ENCODE peak calls at places on chromosomes 4 and X, in six cellular contexts. U is HCT116, N is tibial nerve, Z is AG04450, J is GM23248, Q is body of pancreas. B is an unnamed sample.

GRCh38 chr4:57048590-57049304 is 61.4 kb downstream of the IGFBP7 start:
- DNase-seq in Q (no peak), Z (no peak), J (no peak), U (no peak), N (no peak), B (no peak)

GRCh38 chr4:15755321-15755750 is 22.8 kb upstream of the CD38 start:
- DNase-seq in Z (peak), Q (no peak), J (peak), U (no peak), N (no peak), B (no peak)

GRCh38 chrX:4588893-4589292 is 875.4 kb upstream of the PRKX start:
- DNase-seq in N (no peak), Q (no peak), Z (no peak), U (no peak), J (no peak), B (no peak)

GRCh38 chr4:95108883-95109421 is 351.2 kb downstream of the BMPR1B start:
- DNase-seq in Q (no peak), J (peak), U (no peak), Z (no peak), N (no peak), B (no peak)

GRCh38 chrX:47232803-47233332 is at the start of gene USP11:
- DNase-seq in J (peak), U (no peak), N (no peak), Q (no peak), Z (no peak), B (no peak)

GRCh38 chrX:118459494-118459893 is 36.1 kb upstream of the DOCK11 start:
- DNase-seq in Z (no peak), Q (no peak), U (no peak), N (peak), J (peak), B (no peak)

GRCh38 chr4:157115613-157116340 is 39.8 kb downstream of the GLRB start:
- DNase-seq in Z (no peak), J (peak), Q (no peak), N (no peak), U (no peak), B (no peak)

GRCh38 chrX:134388161-134389109 is 71.5 kb upstream of the HPRT1 start:
- DNase-seq in Z (no peak), Q (no peak), U (no peak), J (no peak), N (no peak), B (no peak)

GRCh38 chr4:144658908-144659307 is 13.0 kb downstream of the HHIP start:
- DNase-seq in N (no peak), Q (no peak), J (no peak), U (no peak), Z (no peak), B (no peak)

GRCh38 chr4:79852305-79852730 is 220.7 kb downstream of the ANTXR2 start:
- DNase-seq in N (no peak), Z (peak), J (peak), U (peak), Q (no peak), B (peak)

GRCh38 chr4:498328-498919 is 532 bp downstream of the ZNF721 start:
- DNase-seq in N (no peak), Z (no peak), J (peak), Q (no peak), U (no peak), B (no peak)

GRCh38 chrX:74343970-74344622 is 40.1 kb downstream of the ZCCHC13 start:
- DNase-seq in J (peak), N (peak), U (peak), Z (peak), Q (peak), B (no peak)

GRCh38 chrX:106702636-106703035 is 23.9 kb upstream of the RNF128 start:
- DNase-seq in Z (no peak), J (no peak), U (no peak), N (no peak), Q (no peak), B (no peak)

GRCh38 chr4:147160908-147161513 is 215.3 kb upstream of the TTC29 start:
- DNase-seq in Q (peak), U (peak), Z (peak), N (peak), J (peak), B (no peak)

GRCh38 chrX:26442340-26442739 is 226.4 kb downstream of the MAGEB5 start:
- DNase-seq in N (peak), U (peak), Z (no peak), J (peak), Q (peak), B (no peak)

GRCh38 chr4:169484485-169484884 is 127.9 kb downstream of the NEK1 start:
- DNase-seq in U (no peak), J (peak), Q (no peak), N (no peak), Z (no peak), B (no peak)

GRCh38 chr4:89823416-89823815 is 13.5 kb downstream of the SNCA start:
- DNase-seq in N (no peak), Z (no peak), U (no peak), Q (no peak), J (peak), B (no peak)

GRCh38 chr4:185881427-185881826 is 69.4 kb upstream of the SORBS2 start:
- DNase-seq in N (no peak), Q (no peak), U (no peak), Z (no peak), J (peak), B (no peak)

GRCh38 chrX:68261060-68261672 is 172.1 kb downstream of the OPHN1 start:
- DNase-seq in U (no peak), Z (no peak), N (peak), J (peak), Q (no peak), B (no peak)

GRCh38 chr4:82642321-82642720 is 80.5 kb upstream of the TMEM150C start:
- DNase-seq in J (no peak), N (no peak), Z (no peak), Q (no peak), U (no peak), B (no peak)

GRCh38 chrX:14776901-14777300 is 96.0 kb downstream of the FANCB start:
- DNase-seq in Q (no peak), J (no peak), N (no peak), U (no peak), Z (no peak), B (no peak)

GRCh38 chr4:83605216-83605615 is 69.3 kb downstream of the GPAT3 start:
- DNase-seq in U (no peak), J (no peak), N (no peak), Z (no peak), Q (no peak), B (no peak)

GRCh38 chrX:48939417-48940228 is 17.8 kb downstream of the OTUD5 start:
- DNase-seq in J (no peak), N (no peak), U (no peak), Q (no peak), Z (no peak), B (no peak)

GRCh38 chr4:112147697-112148096 is 2.4 kb downstream of the FAM241A start:
- DNase-seq in N (no peak), Z (no peak), Q (no peak), J (peak), U (no peak), B (no peak)

GRCh38 chr4:168811207-168811606 is 198.8 kb downstream of the CBR4 start:
- DNase-seq in Z (no peak), U (no peak), J (no peak), Q (no peak), N (no peak), B (no peak)

GRCh38 chr4:39045791-39046221 is 13.6 kb upstream of the TMEM156 start:
- DNase-seq in N (no peak), J (peak), U (no peak), Z (no peak), Q (no peak), B (no peak)

GRCh38 chr4:3451956-3452355 is 10.2 kb downstream of the HGFAC start:
- DNase-seq in J (peak), N (no peak), U (no peak), Q (no peak), Z (peak), B (no peak)

GRCh38 chr4:99668472-99668871 is 10.8 kb upstream of the C4orf54 start:
- DNase-seq in Z (no peak), N (no peak), Q (peak), U (no peak), J (no peak), B (no peak)
- H3K4me3 ChIP-seq in Z (no peak), N (no peak), Q (no peak), U (no peak), J (no peak), B (no peak)

DNA sequence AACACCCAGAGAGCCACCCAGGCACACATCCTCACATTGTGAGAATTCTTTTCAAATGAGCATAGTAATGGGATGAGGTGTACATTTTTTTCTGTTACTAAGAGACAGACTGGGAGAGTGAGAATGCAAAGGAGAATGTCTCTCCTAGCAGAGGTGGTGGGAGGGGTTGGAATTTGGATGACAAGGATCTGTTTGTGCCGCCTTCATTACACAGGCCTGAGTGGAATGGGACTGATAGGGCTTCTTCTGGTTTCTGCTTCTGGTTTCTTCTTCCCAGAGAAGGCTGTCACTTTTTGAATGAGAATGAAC is 55.3 kb downstream of the C4orf51 start:
- DNase-seq in J (peak), N (no peak), U (no peak), Z (peak), Q (peak), B (no peak)
- H3K4me3 ChIP-seq in J (peak), N (no peak), U (no peak), Z (no peak), Q (no peak), B (no peak)

DNA sequence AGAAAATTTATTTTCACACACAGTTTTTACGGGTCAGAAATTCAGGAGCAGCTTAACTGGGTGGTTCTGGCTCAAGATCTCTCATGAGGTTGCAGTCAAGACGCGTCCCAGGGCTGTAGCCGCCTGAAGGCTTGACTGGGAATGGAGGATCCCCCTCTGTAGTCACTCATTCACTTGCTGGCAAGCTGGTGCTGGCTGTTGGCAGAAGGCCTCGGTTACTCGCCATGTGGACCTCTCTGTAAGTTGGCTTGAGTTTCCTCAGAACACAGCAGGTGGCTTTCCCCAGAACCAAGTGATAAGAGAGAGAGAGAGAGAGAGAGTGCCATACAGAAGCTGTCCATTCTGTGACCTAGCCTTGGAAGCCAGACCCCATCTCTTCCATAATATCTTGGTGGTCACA is 132.8 kb downstream of the DCLK2 start:
- DNase-seq in Q (peak), J (peak), U (no peak), N (no peak), Z (no peak), B (no peak)
- H3K4me3 ChIP-seq in Q (no peak), J (no peak), U (no peak), N (no peak), Z (no peak), B (no peak)

DNA sequence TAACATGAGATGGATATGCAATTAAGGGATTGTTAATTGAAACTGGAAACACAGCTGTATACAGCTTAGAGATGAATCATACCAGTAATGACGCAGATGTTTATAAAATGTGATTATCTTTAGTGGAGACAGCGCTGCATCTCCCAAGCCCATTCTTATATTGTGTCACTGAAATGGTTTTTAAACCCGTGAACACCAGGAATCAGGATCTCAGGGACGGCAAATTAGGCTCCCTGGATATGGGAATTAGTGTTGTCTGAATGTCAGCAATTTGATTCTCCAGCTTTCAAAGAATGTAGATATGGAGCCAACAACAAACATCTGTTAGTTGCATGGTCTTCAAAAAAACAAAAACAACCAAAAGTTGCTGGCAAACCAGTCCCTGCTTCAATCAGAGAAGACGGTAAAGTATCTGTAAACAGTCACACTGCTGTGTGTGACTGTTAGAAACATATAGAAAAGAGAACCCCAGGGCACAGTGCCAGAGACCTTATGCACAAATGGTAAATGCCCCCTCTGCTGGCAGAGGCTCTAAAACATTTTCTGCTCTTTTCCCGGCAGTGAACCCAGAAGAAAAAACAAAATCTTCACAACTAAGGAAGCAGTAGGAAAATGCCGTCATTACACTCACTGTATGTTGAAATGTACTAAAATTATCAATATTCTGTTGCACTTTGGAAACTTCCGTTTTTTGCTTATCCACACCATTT is 351.9 kb upstream of the FTHL17 start:
- DNase-seq in Z (no peak), J (peak), N (peak), Q (peak), U (no peak), B (no peak)
- H3K4me3 ChIP-seq in Z (peak), J (peak), N (no peak), Q (no peak), U (no peak), B (no peak)

GRCh38 chrX:143634373-143634685 is 1.6 kb downstream of the SLITRK4 start:
- DNase-seq in Z (no peak), N (no peak), U (no peak), Q (no peak), J (no peak), B (no peak)

GRCh38 chrX:143635915-143636314 is at the start of gene SLITRK4:
- DNase-seq in Q (peak), N (no peak), Z (no peak), U (no peak), J (no peak), B (no peak)

GRCh38 chrX:143634701-143635442 is 1.0 kb downstream of the SLITRK4 start:
- DNase-seq in N (no peak), Z (no peak), U (no peak), Q (no peak), J (no peak), B (peak)

GRCh38 chrX:143632625-143633387 is 3.1 kb downstream of the SLITRK4 start:
- DNase-seq in N (no peak), Q (no peak), Z (no peak), U (no peak), J (no peak), B (no peak)

DNA sequence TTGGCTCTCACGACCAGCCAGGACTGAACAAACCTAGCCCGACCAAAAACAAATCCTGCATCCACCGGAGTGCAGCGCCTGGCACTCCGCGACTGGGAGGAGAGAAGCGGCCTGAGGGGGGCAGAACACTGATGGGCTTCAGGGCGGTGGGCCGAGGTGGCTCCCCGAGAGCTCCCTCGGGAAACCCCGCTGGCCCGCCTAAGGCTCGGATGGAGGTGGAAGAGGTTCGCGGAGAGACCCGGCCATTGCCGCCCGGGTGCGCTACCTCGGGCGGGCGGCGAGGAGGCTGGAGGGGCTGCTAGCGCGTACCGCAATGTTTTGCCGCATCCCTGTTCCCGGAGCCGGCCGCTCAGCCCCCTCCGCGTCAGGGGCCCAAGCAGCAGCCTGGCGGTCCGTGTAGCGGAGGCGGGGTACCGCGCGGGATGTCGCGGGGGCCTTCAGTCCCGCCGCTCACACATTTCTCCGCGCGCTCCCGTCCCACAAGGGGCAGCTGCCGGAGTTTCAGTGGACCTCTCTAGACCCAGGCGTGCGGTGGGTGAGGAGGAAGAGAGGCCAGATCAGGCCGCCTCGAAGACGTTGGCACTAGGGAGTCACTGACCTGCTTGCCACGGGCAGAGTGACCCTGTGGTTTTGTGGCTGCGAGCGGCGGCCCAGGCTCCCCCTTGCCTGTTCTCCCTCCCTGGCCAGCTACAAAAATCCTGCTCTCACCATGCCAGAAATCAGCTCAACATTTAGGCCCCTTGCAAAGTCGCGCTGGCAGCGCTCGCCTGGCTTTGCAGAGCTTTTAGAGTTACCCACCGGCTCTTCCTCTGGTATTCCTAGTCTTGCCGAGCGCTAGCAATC is 2.1 kb downstream of the SLITRK4 start:
- DNase-seq in Z (no peak), N (no peak), Q (no peak), J (no peak), U (no peak), B (peak)
- H3K4me3 ChIP-seq in Z (no peak), N (peak), Q (no peak), J (no peak), U (no peak), B (peak)

B was measured in lower lobe of right lung.